ENCODE peak calls at places on chromosomes 13 and 19, in five cellular contexts. I is ACHN, C is SK-N-SH, D is brain microvascular endothelial cell, Z is GF-D8. X is an unnamed sample.

GRCh38 chr13:65881561-65882155 is 1348.5 kb downstream of the PCDH9 start:
- DNase-seq in C (no peak), D (no peak), I (no peak), Z (no peak), X (no peak)

GRCh38 chr13:79407349-79407979 is 1.4 kb upstream of the RBM26 start:
- DNase-seq in C (no peak), D (no peak), Z (peak), I (no peak), X (no peak)

GRCh38 chr13:114282143-114282685 is 813 bp downstream of the UPF3A start:
- DNase-seq in D (peak), I (peak), Z (peak), C (peak), X (peak)

GRCh38 chr19:2602391-2603181 is 99.9 kb downstream of the GNG7 start:
- DNase-seq in C (peak), I (no peak), Z (no peak), D (peak), X (no peak)

GRCh38 chr19:2337329-2337707 is 8.8 kb downstream of the SPPL2B start:
- DNase-seq in Z (no peak), D (peak), I (no peak), C (peak), X (no peak)

GRCh38 chr19:19146000-19146608 is 7.8 kb upstream of the TMEM161A start:
- DNase-seq in D (peak), C (peak), I (peak), Z (no peak), X (peak)

GRCh38 chr19:43694553-43694952 is 21.3 kb upstream of the IRGC start:
- DNase-seq in Z (no peak), I (no peak), D (no peak), C (no peak), X (no peak)

GRCh38 chr13:30785146-30785845 is 50.0 kb downstream of the ALOX5AP start:
- DNase-seq in I (no peak), Z (no peak), D (no peak), C (no peak), X (no peak)

GRCh38 chr19:34838753-34839431 is 65.9 kb upstream of the ZNF599 start:
- DNase-seq in Z (no peak), I (no peak), D (no peak), C (no peak), X (no peak)

GRCh38 chr13:36339600-36340155 is 6.5 kb downstream of the SPART start:
- DNase-seq in D (no peak), I (no peak), C (no peak), Z (no peak), X (no peak)

GRCh38 chr19:38735257-38735686 is 9.0 kb downstream of the CAPN12 start:
- DNase-seq in C (peak), I (no peak), Z (no peak), D (no peak), X (no peak)

GRCh38 chr19:6091771-6092291 is 18.5 kb downstream of the RFX2 start:
- DNase-seq in Z (no peak), C (no peak), D (no peak), I (peak), X (no peak)

GRCh38 chr13:66114127-66114526 is 1116.0 kb downstream of the PCDH9 start:
- DNase-seq in Z (no peak), I (no peak), C (peak), D (no peak), X (no peak)

GRCh38 chr19:52602931-52603330 is 32.8 kb downstream of the ZNF701 start:
- DNase-seq in Z (no peak), I (no peak), C (no peak), D (no peak), X (no peak)

GRCh38 chr19:44748426-44749254 is at the start of gene BCL3:
- DNase-seq in C (peak), Z (no peak), D (no peak), I (peak), X (no peak)

GRCh38 chr13:113138792-113139551 is 16.4 kb downstream of the F10 start:
- DNase-seq in D (no peak), C (no peak), Z (peak), I (no peak), X (no peak)

GRCh38 chr19:6602729-6603114 is 11.8 kb upstream of the CD70 start:
- DNase-seq in C (no peak), I (no peak), Z (no peak), D (no peak), X (no peak)

GRCh38 chr13:52925775-52926285 is 77.4 kb upstream of the PCDH8 start:
- DNase-seq in D (no peak), I (no peak), Z (no peak), C (no peak), X (no peak)

GRCh38 chr19:47512183-47512947 is 2.5 kb downstream of the NAPA start:
- DNase-seq in C (no peak), D (no peak), Z (peak), I (peak), X (no peak)

GRCh38 chr13:51797664-51798488 is 6.1 kb downstream of the DHRS12 start:
- DNase-seq in D (peak), C (peak), Z (peak), I (peak), X (no peak)